ENCODE peak calls at places on chromosome 21, in five cellular contexts. O is astrocyte of the spinal cord, G is choroid plexus epithelial cell, Y is hepatocyte, Z is heart right ventricle. L is an unnamed sample.
A peak's percentile ranks its signal among the peaks of the same experiment; 100 is the strongest.

GRCh38 chr21:17387030-17387617 is 125.7 kb upstream of the CXADR start:
- DNase-seq in O (peak; percentile 76), G (peak; percentile 81), Y (peak; percentile 86), Z (peak; percentile 47), L (no peak)

GRCh38 chr21:30072496-30072895 is 94.1 kb downstream of the CLDN17 start:
- DNase-seq in O (peak; percentile 1), G (peak; percentile 57), Y (peak; percentile 58), Z (peak; percentile 8), L (no peak)

GRCh38 chr21:34967509-34968289 is 81.4 kb downstream of the RUNX1 start:
- DNase-seq in O (no peak), G (no peak), Y (peak; percentile 26), Z (no peak), L (no peak)

GRCh38 chr21:33025106-33025470 is 647 bp upstream of the OLIG2 start:
- DNase-seq in O (no peak), G (no peak), Y (no peak), Z (no peak), L (no peak)

GRCh38 chr21:29376556-29376955 is 77.8 kb downstream of the BACH1 start:
- DNase-seq in O (no peak), G (peak; percentile 50), Y (peak; percentile 14), Z (peak; percentile 9), L (no peak)

GRCh38 chr21:15741510-15741909 is 11.7 kb downstream of the USP25 start:
- DNase-seq in O (peak; percentile 67), G (peak; percentile 33), Y (no peak), Z (no peak), L (no peak)

GRCh38 chr21:43287974-43288755 is 119.4 kb downstream of the CRYAA start:
- DNase-seq in O (no peak), G (no peak), Y (peak; percentile 67), Z (no peak), L (no peak)

GRCh38 chr21:34367320-34367935 is 3.6 kb downstream of the KCNE2 start:
- DNase-seq in O (peak; percentile 77), G (peak; percentile 86), Y (peak; percentile 90), Z (no peak), L (peak; percentile 85)

GRCh38 chr21:38165466-38166213 is 91.2 kb upstream of the KCNJ15 start:
- DNase-seq in O (peak; percentile 48), G (peak; percentile 33), Y (peak; percentile 14), Z (no peak), L (no peak)

GRCh38 chr21:18759751-18760161 is 356.2 kb upstream of the TMPRSS15 start:
- DNase-seq in O (no peak), G (no peak), Y (no peak), Z (no peak), L (no peak)

GRCh38 chr21:33229099-33229775 is 501 bp upstream of the IFNAR2 start:
- DNase-seq in O (no peak), G (no peak), Y (no peak), Z (no peak), L (no peak)

GRCh38 chr21:42238185-42238934 is 19.4 kb downstream of the ABCG1 start:
- DNase-seq in O (no peak), G (no peak), Y (no peak), Z (no peak), L (no peak)

GRCh38 chr21:37877888-37878684 is 38.2 kb downstream of the KCNJ6 start:
- DNase-seq in O (no peak), G (no peak), Y (no peak), Z (no peak), L (no peak)

GRCh38 chr21:25375675-25376074 is 231.6 kb downstream of the MRPL39 start:
- DNase-seq in O (peak; percentile 52), G (peak; percentile 67), Y (no peak), Z (no peak), L (no peak)

GRCh38 chr21:34519013-34519412 is 7.0 kb upstream of the KCNE1 start:
- DNase-seq in O (no peak), G (no peak), Y (no peak), Z (no peak), L (no peak)

GRCh38 chr21:33643658-33644311 is 1.5 kb downstream of the ITSN1 start:
- DNase-seq in O (peak; percentile 52), G (peak; percentile 42), Y (peak; percentile 26), Z (no peak), L (no peak)

GRCh38 chr21:25638634-25639166 is 358 bp upstream of the JAM2 start:
- DNase-seq in O (peak; percentile 14), G (peak; percentile 44), Y (no peak), Z (no peak), L (no peak)

GRCh38 chr21:33898546-33898945 is 17.1 kb downstream of the ATP5PO start:
- DNase-seq in O (peak; percentile 44), G (peak; percentile 86), Y (no peak), Z (no peak), L (no peak)

GRCh38 chr21:43283136-43283924 is 114.5 kb downstream of the CRYAA start:
- DNase-seq in O (no peak), G (peak; percentile 20), Y (no peak), Z (no peak), L (no peak)

GRCh38 chr21:35525443-35525842 is 476.3 kb upstream of the RUNX1 start:
- DNase-seq in O (no peak), G (no peak), Y (no peak), Z (no peak), L (no peak)

GRCh38 chr21:32770514-32771133 is 931 bp downstream of the PAXBP1 start:
- DNase-seq in O (peak; percentile 33), G (peak; percentile 23), Y (peak; percentile 41), Z (no peak), L (no peak)

GRCh38 chr21:34517491-34518245 is 5.7 kb upstream of the KCNE1 start:
- DNase-seq in O (no peak), G (peak; percentile 68), Y (no peak), Z (no peak), L (no peak)

GRCh38 chr21:45799765-45800338 is 156.3 kb downstream of the PCBP3 start:
- DNase-seq in O (no peak), G (no peak), Y (no peak), Z (no peak), L (no peak)

GRCh38 chr21:41961753-41962152 is 7.9 kb upstream of the C2CD2 start:
- DNase-seq in O (no peak), G (no peak), Y (no peak), Z (no peak), L (no peak)

GRCh38 chr21:42429021-42429420 is 25.3 kb downstream of the UBASH3A start:
- DNase-seq in O (no peak), G (no peak), Y (no peak), Z (no peak), L (no peak)

GRCh38 chr21:42536601-42537000 is 22.9 kb downstream of the SLC37A1 start:
- DNase-seq in O (no peak), G (no peak), Y (no peak), Z (no peak), L (no peak)

GRCh38 chr21:42513151-42513984 is at the start of gene SLC37A1:
- DNase-seq in O (no peak), G (no peak), Y (peak; percentile 77), Z (no peak), L (no peak)

GRCh38 chr21:41857771-41858300 is 21.3 kb downstream of the PRDM15 start:
- DNase-seq in O (no peak), G (no peak), Y (no peak), Z (no peak), L (no peak)

GRCh38 chr21:31659286-31660133 is at the start of gene SOD1:
- DNase-seq in O (peak; percentile 92), G (peak; percentile 95), Y (peak; percentile 95), Z (peak; percentile 96), L (peak; percentile 97)
- TF ChIP-seq CTCF in O (no peak), G (no peak), Y (no peak), Z (peak; percentile 37), L (peak; percentile 7)

GRCh38 chr21:27761623-27762022 is 794.7 kb upstream of the ADAMTS5 start:
- DNase-seq in O (no peak), G (no peak), Y (no peak), Z (no peak), L (no peak)

GRCh38 chr21:27756191-27756590 is 789.3 kb upstream of the ADAMTS5 start:
- DNase-seq in O (no peak), G (no peak), Y (no peak), Z (no peak), L (no peak)

GRCh38 chr21:27764056-27764455 is 797.2 kb upstream of the ADAMTS5 start:
- DNase-seq in O (no peak), G (no peak), Y (no peak), Z (no peak), L (no peak)

GRCh38 chr21:27759820-27760219 is 792.9 kb upstream of the ADAMTS5 start:
- DNase-seq in O (no peak), G (no peak), Y (peak; percentile 7), Z (no peak), L (no peak)

DNA sequence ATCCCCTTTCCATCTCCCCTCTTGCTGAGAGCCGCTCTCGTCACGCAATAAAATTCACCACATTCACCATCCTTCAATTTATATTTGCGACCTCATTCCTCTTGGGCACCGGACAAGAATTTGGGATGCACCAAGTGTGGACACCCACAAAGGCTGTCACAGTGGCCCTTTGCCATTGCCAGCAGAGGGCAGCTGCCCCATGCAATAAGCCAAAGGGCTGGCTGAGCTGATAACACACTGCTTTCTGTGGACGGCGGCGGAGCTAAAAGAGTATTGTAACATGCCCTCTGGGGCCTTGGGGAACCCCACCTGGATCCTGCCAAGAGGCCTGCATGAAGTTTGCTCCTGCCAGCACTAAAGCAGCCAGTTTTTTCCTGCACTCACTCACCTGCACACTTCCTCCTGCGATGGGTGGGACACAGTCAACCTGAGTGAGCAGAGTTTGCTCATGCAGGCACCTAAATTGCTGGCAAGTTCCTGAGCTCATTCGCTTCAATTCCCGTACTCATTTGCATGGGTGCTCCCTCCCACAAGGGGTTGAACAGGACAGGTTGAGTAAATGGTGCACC is 792.3 kb upstream of the ADAMTS5 start:
- DNase-seq in O (no peak), G (no peak), Y (peak; percentile 31), Z (peak; percentile 18), L (no peak)
- TF ChIP-seq CTCF in O (peak; percentile 19), G (peak; percentile 47), Y (peak; percentile 42), Z (peak; percentile 43), L (peak; percentile 49)

GRCh38 chr21:39472211-39472610 is 20.4 kb downstream of the SH3BGR start:
- DNase-seq in O (no peak), G (no peak), Y (no peak), Z (no peak), L (no peak)
- TF ChIP-seq CTCF in O (no peak), G (no peak), Y (no peak), Z (no peak), L (no peak)

GRCh38 chr21:44329971-44330681 is 9.1 kb downstream of the CFAP410 start:
- DNase-seq in O (no peak), G (no peak), Y (no peak), Z (no peak), L (no peak)
- TF ChIP-seq CTCF in O (no peak), G (no peak), Y (no peak), Z (no peak), L (no peak)